ENCODE peak calls at places on chromosomes 4 and X, in nine cellular contexts. N is activated T-helper 1 cell treated with anti-CD3 and anti-CD28 coated beads, Interleukin-2, amount 50 U/mL, for 16 hours; C is activated CD4-positive, alpha-beta T cell treated with anti-CD3 and anti-CD28 coated beads for 4 hours; P is Calu3; T is lower leg skin; H is A172; B is G401; U is HCT116; R is NCI-H1417. E is an unnamed sample.

GRCh38 chr4:37827030-37827705 is 682 bp downstream of the PGM2 start:
- DNase-seq in N (no peak), C (no peak), P (peak), T (peak), H (peak), B (peak), U (no peak), R (no peak), E (peak)

GRCh38 chr4:36394352-36394903 is 113.0 kb downstream of the DTHD1 start:
- DNase-seq in N (no peak), C (peak), P (no peak), T (no peak), H (no peak), B (no peak), U (peak), R (no peak), E (peak)

GRCh38 chr4:168098257-168098717 is 6.0 kb downstream of the ANXA10 start:
- DNase-seq in N (no peak), C (no peak), P (no peak), T (no peak), H (peak), B (no peak), U (peak), R (no peak), E (peak)

GRCh38 chr4:89056292-89056952 is 563 bp downstream of the FAM13A start:
- DNase-seq in N (no peak), C (no peak), P (no peak), T (no peak), H (no peak), B (no peak), U (no peak), R (no peak), E (no peak)

GRCh38 chr4:173243917-173244658 is 75.5 kb downstream of the GALNT7 start:
- DNase-seq in N (no peak), C (no peak), P (no peak), T (no peak), H (no peak), B (no peak), U (no peak), R (no peak), E (no peak)

GRCh38 chr4:180828455-180829018 is 1414.7 kb upstream of the TENM3 start:
- DNase-seq in N (no peak), C (no peak), P (peak), T (no peak), H (peak), B (peak), U (peak), R (peak), E (peak)

GRCh38 chrX:121256653-121257052 is 209.2 kb downstream of the GLUD2 start:
- DNase-seq in N (no peak), C (no peak), P (no peak), T (no peak), H (peak), B (no peak), U (no peak), R (no peak), E (peak)

GRCh38 chrX:36431819-36432218 is 512.3 kb downstream of the CFAP47 start:
- DNase-seq in N (no peak), C (no peak), P (no peak), T (no peak), H (peak), B (no peak), U (no peak), R (no peak), E (peak)

GRCh38 chr4:38759790-38760122 is 23.0 kb downstream of the TLR10 start:
- DNase-seq in N (no peak), C (no peak), P (no peak), T (no peak), H (no peak), B (no peak), U (no peak), R (no peak), E (no peak)

GRCh38 chr4:8831221-8832129 is 40.2 kb downstream of the HMX1 start:
- DNase-seq in N (no peak), C (no peak), P (no peak), T (peak), H (no peak), B (no peak), U (no peak), R (no peak), E (no peak)

GRCh38 chr4:46484881-46485280 is 95.0 kb upstream of the GABRA2 start:
- DNase-seq in N (no peak), C (no peak), P (no peak), T (no peak), H (no peak), B (no peak), U (no peak), R (no peak), E (peak)

GRCh38 chrX:45264865-45265264 is 64.2 kb upstream of the DIPK2B start:
- DNase-seq in N (no peak), C (no peak), P (no peak), T (no peak), H (no peak), B (no peak), U (no peak), R (no peak), E (no peak)

GRCh38 chrX:132631579-132632232 is 142.9 kb upstream of the MBNL3 start:
- DNase-seq in N (no peak), C (peak), P (peak), T (no peak), H (no peak), B (peak), U (no peak), R (peak), E (peak)